ENCODE peak calls at places on chromosomes 4 and X, in seven cellular contexts. K is tibial artery, R is neural progenitor cell, D is brain microvascular endothelial cell, I is cardiac muscle cell, V is fibroblast of the aortic adventitia, E is fibroblast of pulmonary artery. O is an unnamed sample.

GRCh38 chr4:177455591-177455990 is 13.4 kb upstream of the AGA start:
- DNase-seq in K (no peak), R (no peak), D (peak; percentile 59), I (peak; percentile 71), V (peak; percentile 39), E (peak; percentile 51), O (peak; percentile 58)

GRCh38 chrX:45807572-45808425 is 607.1 kb upstream of the DIPK2B start:
- DNase-seq in K (no peak), R (peak; percentile 32), D (peak; percentile 59), I (peak; percentile 64), V (peak; percentile 73), E (peak; percentile 71), O (peak; percentile 79)

GRCh38 chr4:32748061-32748460 is 2027.9 kb downstream of the PCDH7 start:
- DNase-seq in K (no peak), R (no peak), D (no peak), I (no peak), V (no peak), E (no peak), O (no peak)

GRCh38 chrX:37745354-37745753 is 34.5 kb upstream of the CYBB start:
- DNase-seq in K (peak; percentile 73), R (peak; percentile 71), D (peak; percentile 68), I (peak; percentile 72), V (peak; percentile 71), E (peak; percentile 75), O (peak; percentile 80)

GRCh38 chr4:150906987-150907633 is 108.0 kb downstream of the LRBA start:
- DNase-seq in K (no peak), R (peak; percentile 30), D (no peak), I (peak; percentile 46), V (peak; percentile 15), E (peak; percentile 21), O (peak; percentile 14)

GRCh38 chr4:186724048-186724860 is 598 bp upstream of the FAT1 start:
- DNase-seq in K (peak; percentile 83), R (peak; percentile 75), D (peak; percentile 27), I (peak; percentile 81), V (peak; percentile 74), E (peak; percentile 66), O (peak; percentile 63)

GRCh38 chrX:10022580-10023245 is 55.6 kb downstream of the CLDN34 start:
- DNase-seq in K (peak; percentile 64), R (no peak), D (peak; percentile 88), I (peak; percentile 88), V (peak; percentile 90), E (peak; percentile 87), O (peak; percentile 87)

GRCh38 chr4:185108669-185109068 is 34.4 kb upstream of the SLC25A4 start:
- DNase-seq in K (no peak), R (no peak), D (no peak), I (no peak), V (no peak), E (no peak), O (no peak)

GRCh38 chr4:134627386-134627785 is 425.8 kb upstream of the PABPC4L start:
- DNase-seq in K (no peak), R (no peak), D (no peak), I (no peak), V (no peak), E (no peak), O (no peak)

GRCh38 chr4:185709802-185710486 is 102.0 kb downstream of the SORBS2 start:
- DNase-seq in K (no peak), R (no peak), D (peak; percentile 72), I (peak; percentile 56), V (no peak), E (peak; percentile 64), O (peak; percentile 78)

GRCh38 chr4:87120411-87121162 is 99.8 kb downstream of the KLHL8 start:
- DNase-seq in K (peak; percentile 92), R (no peak), D (peak; percentile 49), I (no peak), V (peak; percentile 54), E (no peak), O (peak; percentile 86)

GRCh38 chrX:105464611-105465010 is 244.1 kb upstream of the TEX13A start:
- DNase-seq in K (no peak), R (no peak), D (no peak), I (no peak), V (no peak), E (no peak), O (no peak)

GRCh38 chr4:105139646-105140045 is 7.0 kb upstream of the TET2 start:
- DNase-seq in K (no peak), R (no peak), D (no peak), I (peak; percentile 44), V (peak; percentile 59), E (peak; percentile 62), O (no peak)

GRCh38 chr4:83413676-83414075 is 41.9 kb downstream of the HELQ start:
- DNase-seq in K (no peak), R (no peak), D (no peak), I (no peak), V (no peak), E (no peak), O (peak; percentile 3)

DNA sequence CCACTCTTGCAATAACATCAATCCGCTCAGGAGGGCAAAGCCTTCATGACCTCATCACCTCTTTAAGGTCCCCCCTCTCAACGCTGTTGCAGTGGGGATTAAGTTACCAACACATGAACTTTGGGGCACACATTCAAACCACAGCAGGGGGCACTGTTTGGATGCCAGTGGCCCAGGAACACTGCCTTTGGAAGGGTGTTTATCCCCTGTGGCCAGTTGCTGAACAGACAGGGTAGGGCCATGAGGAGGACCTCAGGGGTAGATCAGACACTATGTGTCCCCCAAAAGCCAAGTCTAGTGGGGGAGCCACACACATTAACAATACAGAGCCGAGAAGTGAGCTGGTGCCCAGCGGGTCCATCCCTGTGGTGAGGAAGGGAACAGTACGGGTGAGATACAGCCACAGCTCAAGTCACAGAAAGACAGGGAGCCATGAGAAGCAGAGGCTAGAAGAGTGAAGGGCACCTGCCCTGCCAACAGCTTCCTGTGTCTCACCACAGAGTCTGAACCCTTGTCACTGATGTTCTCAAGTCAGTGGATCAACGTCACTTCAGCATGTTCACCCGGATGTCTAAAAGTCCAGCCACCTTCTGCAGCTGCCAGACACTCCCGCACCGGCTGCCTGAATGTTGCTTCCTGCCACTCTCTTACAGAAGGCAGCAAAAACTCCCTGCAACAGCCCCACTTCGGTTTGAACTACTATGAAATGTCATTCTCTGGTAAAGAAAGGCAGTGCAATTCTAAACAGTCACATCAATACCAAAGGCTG is 19.9 kb upstream of the MXD4 start:
- DNase-seq in K (no peak), R (no peak), D (no peak), I (no peak), V (no peak), E (peak; percentile 10), O (no peak)
- TF ChIP-seq CTCF in K (no peak), R (no peak), D (peak; percentile 35), I (peak; percentile 15), V (no peak), E (peak; percentile 24), O (no peak)

GRCh38 chrX:79466636-79467035 is 99.5 kb upstream of the ITM2A start:
- DNase-seq in K (no peak), R (no peak), D (no peak), I (no peak), V (no peak), E (no peak), O (no peak)
- H3K4me3 ChIP-seq in K (no peak overlapping the region), R (no peak overlapping the region), D (no peak overlapping the region), I (no peak overlapping the region), V (no peak overlapping the region), E (no peak overlapping the region), O (no peak overlapping the region)

DNA sequence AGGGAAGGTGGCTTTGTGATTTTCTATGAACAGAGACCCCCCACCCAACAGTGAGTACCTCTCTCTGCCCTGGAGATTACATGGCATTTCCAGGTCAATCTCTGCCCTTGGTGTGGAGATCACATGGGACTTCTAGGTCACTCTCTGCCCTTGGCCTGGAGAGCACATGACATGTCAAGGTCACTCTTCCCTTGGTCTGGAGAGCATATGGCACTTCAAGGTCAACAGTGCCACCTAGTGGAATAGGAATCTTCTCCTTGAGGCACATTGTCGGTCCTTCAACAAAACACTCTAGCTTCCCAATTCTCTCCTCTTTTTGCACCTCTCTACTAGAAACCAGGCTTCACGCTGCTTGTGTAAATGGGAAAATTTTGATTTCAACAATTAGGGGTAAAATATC is 66.2 kb upstream of the TACR3 start:
- DNase-seq in K (no peak), R (peak; percentile 74), D (peak; percentile 1), I (peak; percentile 26), V (peak; percentile 45), E (peak; percentile 62), O (peak; percentile 20)
- TF ChIP-seq CTCF in K (no peak), R (peak; percentile 80), D (peak; percentile 55), I (peak; percentile 29), V (peak; percentile 48), E (peak; percentile 52), O (peak; percentile 36)

GRCh38 chrX:3545901-3546300 is 167.5 kb downstream of the PRKX start:
- DNase-seq in K (no peak), R (no peak), D (no peak), I (no peak), V (no peak), E (no peak), O (no peak)

GRCh38 chrX:3548743-3549441 is 164.6 kb downstream of the PRKX start:
- DNase-seq in K (no peak), R (peak; percentile 20), D (peak; percentile 42), I (peak; percentile 86), V (peak; percentile 87), E (peak; percentile 77), O (peak; percentile 84)

GRCh38 chrX:3550871-3551270 is 162.6 kb downstream of the PRKX start:
- DNase-seq in K (no peak), R (no peak), D (no peak), I (no peak), V (no peak), E (no peak), O (no peak)

GRCh38 chrX:3550160-3550765 is 163.2 kb downstream of the PRKX start:
- DNase-seq in K (no peak), R (peak; percentile 3), D (no peak), I (peak; percentile 32), V (peak; percentile 21), E (peak; percentile 23), O (peak; percentile 24)

DNA sequence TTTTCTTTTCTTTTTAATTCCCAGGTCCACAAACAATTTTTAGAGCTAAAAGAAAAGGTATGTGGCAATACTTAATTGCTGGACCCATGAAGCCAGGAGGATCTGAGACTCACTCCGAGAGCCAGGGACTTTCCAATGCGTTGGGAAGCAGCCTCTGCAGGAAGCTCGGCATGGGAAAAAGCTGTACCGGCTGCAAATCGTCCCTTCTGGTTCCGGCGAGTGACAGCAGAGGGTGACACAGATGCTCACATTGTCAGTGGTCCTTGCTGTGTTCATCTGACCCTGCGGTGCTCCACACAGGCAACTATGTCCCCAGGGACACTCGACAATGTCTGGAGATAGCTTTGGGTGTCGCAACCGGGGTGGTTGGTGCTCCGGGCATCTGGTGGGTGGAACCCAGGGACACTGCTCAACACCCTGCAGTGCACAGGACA is 164.0 kb downstream of the PRKX start:
- DNase-seq in K (no peak), R (peak; percentile 16), D (peak; percentile 24), I (peak; percentile 54), V (peak; percentile 64), E (peak; percentile 45), O (peak; percentile 35)
- H3K4me3 ChIP-seq in K (peak overlapping the region; percentile 31), R (no peak overlapping the region), D (peak overlapping the region; percentile 18), I (no peak overlapping the region), V (peak overlapping the region; percentile 48), E (peak overlapping the region; percentile 34), O (peak overlapping the region; percentile 35)

DNA sequence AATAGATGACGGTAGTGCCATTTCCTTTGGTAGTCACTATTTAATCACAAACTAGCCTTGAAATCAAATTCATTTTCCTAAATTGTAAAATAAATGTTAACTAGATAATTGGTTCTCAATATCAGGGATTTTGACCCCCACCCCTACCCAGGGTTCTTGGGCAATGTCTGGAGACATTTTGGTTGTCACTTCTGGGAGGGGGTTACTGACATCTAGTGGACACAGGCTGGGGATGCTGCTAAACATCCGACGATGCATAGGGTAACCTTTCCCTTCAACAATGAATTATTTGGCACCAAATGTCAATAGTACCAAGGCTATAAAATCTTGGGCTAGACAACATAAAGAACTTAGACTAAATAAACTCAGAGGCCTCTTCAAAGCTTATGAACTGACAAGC is 285.8 kb upstream of the TRPC5 start:
- DNase-seq in K (no peak), R (peak; percentile 48), D (no peak), I (no peak), V (no peak), E (no peak), O (no peak)
- TF ChIP-seq CTCF in K (no peak), R (peak; percentile 75), D (peak; percentile 13), I (no peak), V (no peak), E (no peak), O (no peak)